ENCODE peak calls at places on chromosomes 12 and 14, in ten cellular contexts. M, J, W, B, U, H, N, X, K and R are unnamed samples.

GRCh38 chr12:118238888-118239287 is 103.0 kb downstream of the PEBP1 start:
- DNase-seq in M (no peak), J (no peak), W (peak; percentile 24), B (no peak), U (no peak), H (no peak), N (no peak), X (no peak), K (no peak), R (no peak)

GRCh38 chr12:57845478-57846284 is 848 bp downstream of the CTDSP2 start:
- DNase-seq in M (no peak), J (peak; percentile 81), W (peak; percentile 83), B (no peak), U (peak; percentile 91), H (peak; percentile 66), N (peak; percentile 63), X (no peak), K (peak; percentile 60), R (peak; percentile 65)

GRCh38 chr14:87046960-87047359 is 946.0 kb downstream of the GALC start:
- DNase-seq in M (no peak), J (no peak), W (no peak), B (no peak), U (no peak), H (no peak), N (no peak), X (no peak), K (no peak), R (no peak)

GRCh38 chr14:70741482-70741881 is 67.8 kb downstream of the MAP3K9 start:
- DNase-seq in M (no peak), J (no peak), W (no peak), B (no peak), U (no peak), H (no peak), N (no peak), X (no peak), K (no peak), R (peak; percentile 0)

GRCh38 chr14:39169541-39169900 is 612 bp downstream of the TRAPPC6B start:
- DNase-seq in M (no peak), J (no peak), W (peak; percentile 34), B (no peak), U (no peak), H (no peak), N (no peak), X (no peak), K (peak; percentile 32), R (no peak)

GRCh38 chr12:18421840-18422239 is 160.5 kb downstream of the PIK3C2G start:
- DNase-seq in M (peak; percentile 75), J (no peak), W (no peak), B (no peak), U (no peak), H (no peak), N (no peak), X (no peak), K (no peak), R (no peak)

GRCh38 chr14:68547305-68548193 is 245.3 kb downstream of the ZFP36L1 start:
- DNase-seq in M (peak; percentile 93), J (peak; percentile 57), W (no peak), B (peak; percentile 96), U (peak; percentile 73), H (peak; percentile 92), N (peak; percentile 83), X (peak; percentile 99), K (peak; percentile 42), R (peak; percentile 94)

GRCh38 chr14:39431416-39432178 is 636 bp downstream of the FBXO33 start:
- DNase-seq in M (peak; percentile 33), J (peak; percentile 54), W (peak; percentile 68), B (no peak), U (peak; percentile 61), H (peak; percentile 9), N (peak; percentile 37), X (no peak), K (peak; percentile 30), R (peak; percentile 34)

GRCh38 chr12:99054601-99055128 is 409.6 kb downstream of the APAF1 start:
- DNase-seq in M (no peak), J (no peak), W (no peak), B (no peak), U (no peak), H (no peak), N (no peak), X (no peak), K (no peak), R (no peak)

GRCh38 chr12:127240249-127240929 is 1026.6 kb upstream of the TMEM132C start:
- DNase-seq in M (no peak), J (no peak), W (no peak), B (no peak), U (no peak), H (no peak), N (no peak), X (no peak), K (no peak), R (no peak)

GRCh38 chr14:80584638-80585505 is 356.7 kb downstream of the CEP128 start:
- DNase-seq in M (peak; percentile 82), J (no peak), W (no peak), B (no peak), U (no peak), H (no peak), N (peak; percentile 39), X (no peak), K (no peak), R (no peak)

GRCh38 chr14:55430024-55430690 is 10.3 kb downstream of the TBPL2 start:
- DNase-seq in M (peak; percentile 86), J (no peak), W (peak; percentile 68), B (no peak), U (no peak), H (peak; percentile 20), N (peak; percentile 79), X (peak; percentile 52), K (peak; percentile 71), R (no peak)

GRCh38 chr12:111584959-111585358 is 14.2 kb downstream of the ATXN2 start:
- DNase-seq in M (peak; percentile 60), J (no peak), W (peak; percentile 25), B (no peak), U (no peak), H (no peak), N (no peak), X (no peak), K (no peak), R (no peak)

GRCh38 chr12:47867496-47867941 is 37.3 kb downstream of the VDR start:
- DNase-seq in M (peak; percentile 96), J (no peak), W (peak; percentile 18), B (no peak), U (no peak), H (no peak), N (peak; percentile 37), X (no peak), K (no peak), R (no peak)

DNA sequence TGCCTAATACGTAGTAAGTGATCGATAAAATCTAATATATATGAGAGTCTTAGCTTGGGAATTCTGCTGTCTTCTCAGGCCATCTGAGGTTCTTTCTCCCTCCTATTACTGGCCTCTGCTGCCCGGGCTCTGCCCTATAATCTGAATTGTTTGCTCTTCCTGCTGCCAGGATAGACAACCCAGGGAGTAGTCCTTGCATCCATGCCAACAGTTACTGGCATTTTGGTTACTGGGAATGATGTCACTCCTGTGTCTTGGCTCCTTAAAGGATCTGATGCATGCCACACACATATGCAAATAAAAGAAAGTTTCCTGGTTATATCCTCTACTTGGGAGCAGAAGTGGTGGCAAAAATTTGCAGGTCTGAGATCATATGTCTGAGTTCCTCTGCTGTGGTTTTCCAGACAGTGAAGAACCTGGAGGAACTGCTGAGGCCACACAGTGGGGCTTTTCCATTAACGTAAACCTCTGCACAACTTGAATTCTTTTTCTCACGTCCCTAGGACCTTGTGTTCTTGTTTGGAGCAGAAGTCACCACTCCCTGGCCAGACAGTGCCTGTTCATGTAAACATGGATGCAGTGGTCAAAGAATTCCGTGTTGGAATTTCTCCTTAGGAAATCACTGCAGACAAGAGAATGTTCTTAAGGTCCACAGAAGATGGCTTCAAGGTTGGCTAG is 320.6 kb upstream of the TBX3 start:
- DNase-seq in M (no peak), J (no peak), W (no peak), B (no peak), U (no peak), H (no peak), N (peak; percentile 70), X (no peak), K (peak; percentile 75), R (no peak)
- TF ChIP-seq POLR2A in M (no peak), J (no peak), W (no peak), B (no peak), U (no peak), H (no peak), N (no peak), X (no peak), K (no peak), R (no peak)

DNA sequence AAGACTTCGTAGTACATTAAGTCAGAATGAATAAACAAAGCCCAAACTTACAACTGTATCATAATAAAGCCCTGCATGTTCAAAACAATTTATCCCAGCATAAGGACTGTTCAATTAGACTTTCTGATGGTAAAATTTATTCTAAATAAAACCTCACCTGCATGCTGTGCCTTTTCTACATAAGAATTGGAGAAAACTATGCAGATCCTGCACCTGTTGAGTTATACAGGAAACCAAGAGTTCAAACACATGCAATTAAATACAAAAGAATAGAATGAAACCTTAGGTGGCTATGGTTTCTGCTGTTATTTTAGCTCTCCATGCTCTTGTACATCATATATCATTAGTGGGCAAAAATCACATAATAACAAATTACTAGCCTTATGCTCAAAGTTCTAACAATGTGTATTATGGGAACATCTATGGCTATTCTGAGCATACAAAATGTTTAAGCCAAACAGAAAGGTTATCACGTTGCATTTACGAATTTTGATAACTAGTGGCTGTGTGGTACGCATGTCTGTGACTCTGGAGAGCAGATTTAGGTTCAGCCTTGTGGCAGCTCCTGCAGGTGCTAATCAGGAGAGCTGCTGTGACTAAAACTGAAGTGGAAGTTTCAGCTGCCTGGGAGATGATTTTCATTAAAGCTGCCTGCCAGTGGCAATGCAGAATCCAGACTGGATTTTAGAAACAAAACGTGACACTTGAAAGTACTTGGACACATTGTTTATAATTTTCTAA is 36.1 kb upstream of the LRFN5 start:
- DNase-seq in M (no peak), J (no peak), W (no peak), B (no peak), U (no peak), H (no peak), N (no peak), X (no peak), K (no peak), R (no peak)
- H3K4me3 ChIP-seq in M (no peak overlapping the region), J (no peak overlapping the region), W (no peak overlapping the region), B (no peak overlapping the region), U (no peak overlapping the region), H (no peak overlapping the region), N (no peak overlapping the region), X (no peak overlapping the region), K (no peak overlapping the region), R (no peak overlapping the region)

DNA sequence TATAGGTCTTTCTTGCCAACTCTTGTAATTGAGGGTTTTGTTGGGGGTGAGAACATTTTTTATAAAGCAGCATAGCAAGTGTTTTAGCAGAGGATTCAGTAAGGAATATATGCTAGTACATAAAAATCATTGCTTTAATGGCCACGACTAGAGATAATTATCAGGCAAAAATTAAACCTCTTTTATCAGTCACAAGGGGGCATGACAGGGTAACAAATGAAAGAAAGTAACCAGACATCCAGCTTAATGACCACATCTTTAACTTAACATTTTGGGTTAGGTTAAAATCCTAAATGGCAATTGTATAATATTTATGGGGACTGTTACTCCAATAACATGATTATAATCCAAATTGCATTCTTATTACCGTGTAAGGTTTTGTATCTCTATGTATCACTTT is 119.6 kb downstream of the LRRIQ1 start:
- DNase-seq in M (no peak), J (no peak), W (peak; percentile 31), B (no peak), U (no peak), H (no peak), N (peak; percentile 74), X (no peak), K (no peak), R (no peak)
- TF ChIP-seq CTCF in M (no peak), J (no peak), W (no peak), B (no peak), U (no peak), H (no peak), N (peak; percentile 60), X (no peak), K (no peak), R (no peak)

GRCh38 chr12:46265734-46266133 is 3.1 kb downstream of the SLC38A1 start:
- DNase-seq in M (no peak), J (no peak), W (no peak), B (no peak), U (no peak), H (no peak), N (no peak), X (no peak), K (no peak), R (no peak)
- TF ChIP-seq POLR2A in M (no peak), J (no peak), W (no peak), B (no peak), U (no peak), H (no peak), N (no peak), X (no peak), K (no peak), R (no peak)